ENCODE peak calls at places on chromosomes 7 and 10, in six cellular contexts. Z is HCT116, J is Panc1, B is SK-N-SH, H is A549, U is GM23338. I is an unnamed sample.
A peak's percentile ranks its signal among the peaks of the same experiment; 100 is the strongest.

GRCh38 chr10:14438576-14438975 is 107.9 kb upstream of the FRMD4A start:
- DNase-seq in U (no peak), J (no peak), Z (no peak), B (no peak), H (no peak), I (no peak)

GRCh38 chr10:31099664-31100063 is 68.0 kb upstream of the ZNF438 start:
- DNase-seq in J (peak; percentile 20), U (no peak), B (no peak), H (peak; percentile 47), Z (peak; percentile 81), I (no peak)

GRCh38 chr10:80187465-80188409 is 17.6 kb downstream of the ANXA11 start:
- DNase-seq in J (no peak), H (no peak), B (no peak), Z (no peak), U (no peak), I (peak; percentile 76)

GRCh38 chr7:26863504-26864308 is 684 bp downstream of the SKAP2 start:
- DNase-seq in Z (peak; percentile 18), B (no peak), H (peak; percentile 20), J (no peak), U (peak; percentile 44), I (peak; percentile 16)

GRCh38 chr7:47720141-47720906 is 138.4 kb upstream of the TNS3 start:
- DNase-seq in B (peak; percentile 59), H (no peak), Z (no peak), J (no peak), U (no peak), I (no peak)

GRCh38 chr7:133961724-133962123 is 165.4 kb upstream of the LRGUK start:
- DNase-seq in H (no peak), U (no peak), B (no peak), J (no peak), Z (no peak), I (no peak)

GRCh38 chr10:45553613-45554012 is 119.0 kb downstream of the ZFAND4 start:
- DNase-seq in H (no peak), J (no peak), U (no peak), Z (no peak), B (no peak), I (no peak)

GRCh38 chr10:71614946-71615345 is 104.6 kb downstream of the C10orf105 start:
- DNase-seq in J (no peak), Z (no peak), U (no peak), H (no peak), B (no peak), I (no peak)

GRCh38 chr10:93413252-93413689 is 68.9 kb downstream of the MYOF start:
- DNase-seq in U (no peak), J (no peak), Z (no peak), B (no peak), H (no peak), I (peak; percentile 66)

GRCh38 chr10:123254287-123254858 is 100.2 kb downstream of the BUB3 start:
- DNase-seq in H (no peak), B (no peak), Z (no peak), J (no peak), U (no peak), I (no peak)
- TF ChIP-seq REST in H (no peak), B (no peak), Z (no peak), J (no peak), U (no peak), I (no peak)

GRCh38 chr10:100370976-100371706 is 24.1 kb downstream of the SCD start:
- DNase-seq in J (peak; percentile 82), H (peak; percentile 86), U (peak; percentile 80), Z (peak; percentile 93), B (no peak), I (no peak)
- TF ChIP-seq REST in J (no peak), H (no peak), U (no peak), Z (no peak), B (no peak), I (no peak)

GRCh38 chr7:66146701-66147100 is 32.1 kb downstream of the CRCP start:
- DNase-seq in H (no peak), J (no peak), U (no peak), Z (no peak), B (peak; percentile 79), I (no peak)

GRCh38 chr7:66152538-66153191 is 38.0 kb downstream of the CRCP start:
- DNase-seq in J (no peak), Z (no peak), B (peak; percentile 34), H (no peak), U (peak; percentile 57), I (no peak)

GRCh38 chr7:66145404-66145843 is 30.8 kb downstream of the CRCP start:
- DNase-seq in B (peak; percentile 60), Z (no peak), H (no peak), J (no peak), U (no peak), I (no peak)

GRCh38 chr7:66153691-66154090 is 39.0 kb downstream of the CRCP start:
- DNase-seq in Z (no peak), U (no peak), H (no peak), B (no peak), J (no peak), I (no peak)

GRCh38 chr7:66150471-66150870 is 35.8 kb downstream of the CRCP start:
- DNase-seq in U (no peak), Z (no peak), B (peak; percentile 51), J (no peak), H (no peak), I (no peak)
- TF ChIP-seq REST in U (no peak), Z (no peak), B (no peak), J (no peak), H (no peak), I (no peak)

GRCh38 chr10:123888751-123889150 is 2.9 kb downstream of the CPXM2 start:
- DNase-seq in J (no peak), U (no peak), B (no peak), H (no peak), Z (no peak), I (no peak)
- TF ChIP-seq REST in J (no peak), U (no peak), B (no peak), H (no peak), Z (no peak), I (no peak)

GRCh38 chr10:132003286-132003924 is 21.7 kb upstream of the BNIP3 start:
- DNase-seq in H (no peak), J (no peak), Z (no peak), U (no peak), B (no peak), I (no peak)

GRCh38 chr10:131998845-131999681 is 17.3 kb upstream of the BNIP3 start:
- DNase-seq in J (no peak), Z (no peak), U (no peak), B (no peak), H (no peak), I (no peak)

GRCh38 chr10:132002004-132002403 is 20.3 kb upstream of the BNIP3 start:
- DNase-seq in U (no peak), B (no peak), Z (no peak), H (no peak), J (no peak), I (no peak)

GRCh38 chr10:132004052-132004451 is 22.3 kb upstream of the BNIP3 start:
- DNase-seq in Z (no peak), H (no peak), J (no peak), U (no peak), B (no peak), I (no peak)

DNA sequence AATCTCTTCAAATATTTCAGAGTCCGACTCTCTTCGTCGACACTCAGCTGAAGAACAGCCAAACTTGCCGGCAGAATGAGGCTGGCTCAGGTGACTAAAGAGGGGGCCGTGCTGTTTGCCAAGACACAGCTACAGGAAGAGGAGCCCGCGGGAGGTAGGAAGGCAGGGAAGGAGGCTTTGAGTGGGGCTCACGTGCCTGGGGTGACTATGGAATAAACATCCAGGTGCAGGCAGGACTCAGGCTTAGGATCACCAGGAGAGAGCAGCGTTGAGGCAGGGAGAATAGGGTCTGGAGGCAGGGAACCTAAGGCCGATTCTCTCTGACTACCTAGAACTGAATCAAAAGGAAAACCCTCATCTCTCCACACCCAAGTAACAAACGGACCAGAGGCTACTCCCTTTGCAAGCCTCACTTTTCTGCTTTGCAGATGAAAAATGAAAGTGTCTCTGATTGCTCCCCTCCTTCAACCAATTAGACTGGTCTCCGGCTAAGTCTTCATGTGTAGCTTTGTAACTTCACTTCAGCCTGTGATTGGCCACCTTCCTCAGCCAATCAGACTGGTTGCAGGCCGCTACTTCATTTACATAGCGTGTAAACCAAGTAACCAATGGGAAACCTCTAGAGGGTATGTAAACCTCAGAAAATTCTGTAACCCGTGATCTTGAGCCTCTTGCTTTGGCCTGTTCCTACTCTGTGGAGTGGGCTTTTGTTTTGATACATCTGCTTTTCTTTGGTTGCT is 19.7 kb upstream of the BNIP3 start:
- DNase-seq in H (peak; percentile 35), U (peak; percentile 83), B (no peak), J (no peak), Z (no peak), I (no peak)
- TF ChIP-seq REST in H (no peak), U (no peak), B (no peak), J (no peak), Z (no peak), I (no peak)

I was measured in HL-60.